ENCODE peak calls at places on chromosomes 13 and 19, in five cellular contexts. O is natural killer cell treated with Interleukin-12 subunit alpha and Interleukin-12 subunit beta and Interleukin-15 and Interleukin-18, amount 100 ng/mL, for 72 hours; P is stimulated activated CD4-positive, alpha-beta T cell treated with anti-CD3 and anti-CD28 coated beads, Interleukin-4, amount 100 ng/mL, for 1 hour; U is NCI-H2081 treated with DMSO at 0.1 percent for 48 hours; L is stimulated activated CD8-positive, alpha-beta memory T cell treated with anti-CD3 and anti-CD28 coated beads, Interleukin-7, amount 100 ng/mL, for 48 hours. N is an unnamed sample.

GRCh38 chr19:4775627-4776152 is 15.8 kb upstream of the FEM1A start:
- DNase-seq in U (no peak), P (no peak), O (no peak), L (no peak), N (no peak)

GRCh38 chr13:89763011-89763410 is 1584.5 kb upstream of the MIR17HG start:
- DNase-seq in L (no peak), U (no peak), O (no peak), P (no peak), N (no peak)

GRCh38 chr19:36151144-36152051 is 849 bp downstream of the COX7A1 start:
- DNase-seq in P (no peak), L (no peak), O (no peak), U (no peak), N (no peak)

GRCh38 chr19:12766051-12766521 is 9.3 kb downstream of the HOOK2 start:
- DNase-seq in P (peak; percentile 77), L (peak; percentile 50), O (peak; percentile 84), U (no peak), N (no peak)

GRCh38 chr13:113141591-113141950 is 16.9 kb upstream of the PROZ start:
- DNase-seq in U (no peak), P (no peak), L (no peak), O (no peak), N (no peak)

GRCh38 chr19:57167385-57167784 is at the start of gene DUXA:
- DNase-seq in U (no peak), L (no peak), O (no peak), P (no peak), N (no peak)

GRCh38 chr13:109616021-109616420 is 170.4 kb downstream of the IRS2 start:
- DNase-seq in O (no peak), P (no peak), L (no peak), U (no peak), N (no peak)

GRCh38 chr13:112244061-112244460 is 132.1 kb upstream of the SPACA7 start:
- DNase-seq in O (no peak), P (no peak), L (no peak), U (no peak), N (no peak)

GRCh38 chr13:112671359-112671758 is 18.5 kb upstream of the ATP11A start:
- DNase-seq in U (no peak), P (no peak), L (no peak), O (no peak), N (no peak)

GRCh38 chr19:48397636-48398328 is 4.3 kb downstream of the GRIN2D start:
- DNase-seq in U (no peak), L (no peak), O (no peak), P (no peak), N (no peak)

GRCh38 chr13:20258963-20259288 is 26.8 kb upstream of the GJB6 start:
- DNase-seq in O (no peak), P (no peak), L (no peak), U (no peak), N (no peak)

GRCh38 chr19:6227941-6228325 is 51.8 kb downstream of the MLLT1 start:
- DNase-seq in O (no peak), U (no peak), P (no peak), L (no peak), N (no peak)